ENCODE peak calls at places on chromosomes 16 and 17, in eight cellular contexts. One of them, this sample, is unnamed.

GRCh38 chr16:58411336-58411735 is 19.1 kb downstream of the GINS3 start:
- DNase-seq in cardiac muscle cell: no peak
- DNase-seq in transverse colon: no peak
- DNase-seq in body of pancreas: no peak
- DNase-seq in lung: no peak
- DNase-seq in IMR-90: no peak
- DNase-seq in testis: no peak
- DNase-seq in A549: no peak
- DNase-seq in this sample: no peak

GRCh38 chr16:24991349-24991748 is 23.8 kb downstream of the ARHGAP17 start:
- DNase-seq in IMR-90: no peak
- DNase-seq in transverse colon: no peak
- DNase-seq in testis: peak; percentile 33
- DNase-seq in cardiac muscle cell: no peak
- DNase-seq in body of pancreas: no peak
- DNase-seq in lung: no peak
- DNase-seq in A549: no peak
- DNase-seq in this sample: no peak

GRCh38 chr17:74519951-74520553 is 11.2 kb downstream of the CD300LB start:
- DNase-seq in IMR-90: no peak
- DNase-seq in testis: no peak
- DNase-seq in A549: no peak
- DNase-seq in lung: no peak
- DNase-seq in body of pancreas: peak; percentile 61
- DNase-seq in cardiac muscle cell: no peak
- DNase-seq in transverse colon: peak; percentile 16
- DNase-seq in this sample: peak; percentile 63

GRCh38 chr16:2210386-2211365 is at the start of gene BRICD5:
- DNase-seq in cardiac muscle cell: peak; percentile 57
- DNase-seq in lung: no peak
- DNase-seq in IMR-90: peak; percentile 19
- DNase-seq in testis: peak; percentile 77
- DNase-seq in transverse colon: no peak
- DNase-seq in A549: no peak
- DNase-seq in body of pancreas: no peak
- DNase-seq in this sample: no peak

GRCh38 chr16:68737046-68737729 is at the start of gene CDH1:
- DNase-seq in lung: peak; percentile 93
- DNase-seq in testis: peak; percentile 73
- DNase-seq in cardiac muscle cell: peak; percentile 44
- DNase-seq in A549: no peak
- DNase-seq in transverse colon: peak; percentile 95
- DNase-seq in body of pancreas: peak; percentile 97
- DNase-seq in IMR-90: no peak
- DNase-seq in this sample: peak; percentile 60

GRCh38 chr17:32927724-32928526 is at the start of gene TMEM98:
- DNase-seq in transverse colon: peak; percentile 54
- DNase-seq in body of pancreas: peak; percentile 37
- DNase-seq in A549: no peak
- DNase-seq in IMR-90: peak; percentile 12
- DNase-seq in lung: no peak
- DNase-seq in cardiac muscle cell: peak; percentile 75
- DNase-seq in testis: peak; percentile 43
- DNase-seq in this sample: peak; percentile 50

GRCh38 chr16:17483266-17483864 is 12.6 kb upstream of the XYLT1 start:
- DNase-seq in cardiac muscle cell: no peak
- DNase-seq in body of pancreas: no peak
- DNase-seq in lung: no peak
- DNase-seq in IMR-90: no peak
- DNase-seq in testis: no peak
- DNase-seq in transverse colon: no peak
- DNase-seq in A549: no peak
- DNase-seq in this sample: no peak

GRCh38 chr16:12455287-12455798 is 348.3 kb downstream of the CPPED1 start:
- DNase-seq in IMR-90: peak; percentile 55
- DNase-seq in lung: peak; percentile 46
- DNase-seq in cardiac muscle cell: peak; percentile 80
- DNase-seq in transverse colon: peak; percentile 59
- DNase-seq in testis: peak; percentile 75
- DNase-seq in body of pancreas: peak; percentile 50
- DNase-seq in A549: peak; percentile 62
- DNase-seq in this sample: peak; percentile 53

GRCh38 chr16:477758-478157 is 49.8 kb upstream of the CAPN15 start:
- DNase-seq in A549: no peak
- DNase-seq in testis: no peak
- DNase-seq in transverse colon: no peak
- DNase-seq in lung: no peak
- DNase-seq in IMR-90: no peak
- DNase-seq in body of pancreas: no peak
- DNase-seq in cardiac muscle cell: no peak
- DNase-seq in this sample: no peak

GRCh38 chr16:67104845-67105244 is 4.9 kb upstream of the PHAF1 start:
- DNase-seq in transverse colon: peak; percentile 68
- DNase-seq in IMR-90: no peak
- DNase-seq in testis: no peak
- DNase-seq in lung: no peak
- DNase-seq in A549: no peak
- DNase-seq in body of pancreas: peak; percentile 11
- DNase-seq in cardiac muscle cell: no peak
- DNase-seq in this sample: no peak

DNA sequence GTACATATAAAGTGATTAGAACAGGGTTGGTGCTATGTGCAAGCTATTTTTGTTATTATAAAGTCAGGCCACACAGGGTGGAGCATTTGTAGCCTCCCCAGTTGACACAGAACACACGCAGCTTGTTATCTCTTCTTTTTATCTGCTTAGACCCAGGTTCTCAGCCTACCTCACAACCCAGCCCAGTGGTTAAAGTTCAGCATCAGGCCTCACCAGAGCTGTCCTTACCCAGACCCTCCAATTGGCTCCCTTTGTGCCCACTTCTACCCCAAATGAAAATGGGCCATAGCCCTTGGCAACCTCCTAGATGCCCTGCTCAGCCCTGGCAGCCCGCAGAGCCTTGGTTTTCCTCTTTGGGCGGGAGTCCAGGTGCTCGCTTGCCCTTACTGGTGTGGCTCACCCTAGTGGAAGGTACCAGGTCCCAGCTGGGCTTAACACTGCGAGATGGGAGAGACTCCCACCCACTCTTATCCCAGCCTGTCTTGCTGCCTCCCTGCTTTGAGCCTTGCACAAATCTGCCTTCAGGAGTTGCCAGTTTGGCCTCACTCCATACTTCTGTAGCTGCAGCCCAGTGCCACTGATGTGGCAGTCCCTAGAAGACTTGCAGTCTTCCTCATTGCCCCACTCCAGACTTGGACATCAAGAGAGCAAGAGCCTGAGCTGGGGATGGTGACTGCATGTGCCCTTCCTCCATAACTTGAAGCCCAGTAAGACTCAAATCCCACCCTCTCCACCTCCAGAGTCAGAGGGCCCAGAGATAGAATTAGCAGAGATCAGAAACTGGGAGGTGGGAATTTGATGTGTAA is 1.2 kb upstream of the PIGS start:
- DNase-seq in transverse colon: no peak
- DNase-seq in body of pancreas: no peak
- DNase-seq in cardiac muscle cell: no peak
- DNase-seq in lung: no peak
- DNase-seq in testis: no peak
- DNase-seq in A549: no peak
- DNase-seq in IMR-90: no peak
- DNase-seq in this sample: no peak
- TF ChIP-seq CTCF in transverse colon: no peak
- TF ChIP-seq CTCF in body of pancreas: no peak
- TF ChIP-seq CTCF in cardiac muscle cell: no peak
- TF ChIP-seq CTCF in lung: no peak
- TF ChIP-seq CTCF in testis: no peak
- TF ChIP-seq CTCF in A549: no peak
- TF ChIP-seq CTCF in IMR-90: no peak
- TF ChIP-seq CTCF in this sample: no peak

DNA sequence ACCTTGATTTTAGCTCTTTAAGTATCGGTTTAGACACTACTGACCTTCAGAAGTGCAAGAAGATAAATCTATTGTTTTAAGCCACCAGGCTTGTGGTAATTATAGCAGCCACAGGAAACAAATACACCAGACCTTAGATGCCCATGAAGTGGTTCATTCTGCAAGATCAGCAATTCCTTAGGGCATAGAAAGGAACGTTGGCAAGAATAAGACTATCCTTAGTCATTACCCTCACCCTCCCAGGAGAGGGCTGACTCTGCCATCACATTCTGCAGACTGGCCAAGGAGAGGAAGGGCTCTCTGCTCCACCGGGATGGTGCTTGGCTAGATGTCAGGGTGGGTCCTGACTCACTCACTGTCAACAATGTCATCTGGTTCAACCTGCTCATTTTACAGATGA is 14.1 kb upstream of the NDEL1 start:
- DNase-seq in body of pancreas: no peak
- DNase-seq in transverse colon: no peak
- DNase-seq in testis: no peak
- DNase-seq in lung: no peak
- DNase-seq in A549: peak; percentile 27
- DNase-seq in IMR-90: no peak
- DNase-seq in cardiac muscle cell: no peak
- DNase-seq in this sample: no peak
- H3K4me3 ChIP-seq in body of pancreas: no peak overlapping the region
- H3K4me3 ChIP-seq in transverse colon: no peak overlapping the region
- H3K4me3 ChIP-seq in testis: no peak overlapping the region
- H3K4me3 ChIP-seq in lung: no peak overlapping the region
- H3K4me3 ChIP-seq in A549: no peak overlapping the region
- H3K4me3 ChIP-seq in IMR-90: no peak overlapping the region
- H3K4me3 ChIP-seq in cardiac muscle cell: no peak overlapping the region
- H3K4me3 ChIP-seq in this sample: no peak overlapping the region

GRCh38 chr16:88377961-88378360 is 4.8 kb upstream of the ZNF469 start:
- DNase-seq in cardiac muscle cell: no peak
- DNase-seq in testis: no peak
- DNase-seq in IMR-90: no peak
- DNase-seq in A549: no peak
- DNase-seq in lung: no peak
- DNase-seq in transverse colon: no peak
- DNase-seq in body of pancreas: no peak
- DNase-seq in this sample: no peak

GRCh38 chr16:88380099-88380498 is 2.7 kb upstream of the ZNF469 start:
- DNase-seq in transverse colon: no peak
- DNase-seq in lung: no peak
- DNase-seq in testis: no peak
- DNase-seq in cardiac muscle cell: no peak
- DNase-seq in body of pancreas: no peak
- DNase-seq in A549: no peak
- DNase-seq in IMR-90: no peak
- DNase-seq in this sample: no peak

GRCh38 chr16:88379694-88380040 is 3.1 kb upstream of the ZNF469 start:
- DNase-seq in body of pancreas: no peak
- DNase-seq in lung: no peak
- DNase-seq in testis: no peak
- DNase-seq in cardiac muscle cell: no peak
- DNase-seq in transverse colon: no peak
- DNase-seq in A549: no peak
- DNase-seq in IMR-90: no peak
- DNase-seq in this sample: peak; percentile 2

GRCh38 chr16:88378401-88378800 is 4.4 kb upstream of the ZNF469 start:
- DNase-seq in lung: no peak
- DNase-seq in body of pancreas: no peak
- DNase-seq in testis: no peak
- DNase-seq in IMR-90: no peak
- DNase-seq in transverse colon: no peak
- DNase-seq in A549: no peak
- DNase-seq in cardiac muscle cell: no peak
- DNase-seq in this sample: peak; percentile 7

DNA sequence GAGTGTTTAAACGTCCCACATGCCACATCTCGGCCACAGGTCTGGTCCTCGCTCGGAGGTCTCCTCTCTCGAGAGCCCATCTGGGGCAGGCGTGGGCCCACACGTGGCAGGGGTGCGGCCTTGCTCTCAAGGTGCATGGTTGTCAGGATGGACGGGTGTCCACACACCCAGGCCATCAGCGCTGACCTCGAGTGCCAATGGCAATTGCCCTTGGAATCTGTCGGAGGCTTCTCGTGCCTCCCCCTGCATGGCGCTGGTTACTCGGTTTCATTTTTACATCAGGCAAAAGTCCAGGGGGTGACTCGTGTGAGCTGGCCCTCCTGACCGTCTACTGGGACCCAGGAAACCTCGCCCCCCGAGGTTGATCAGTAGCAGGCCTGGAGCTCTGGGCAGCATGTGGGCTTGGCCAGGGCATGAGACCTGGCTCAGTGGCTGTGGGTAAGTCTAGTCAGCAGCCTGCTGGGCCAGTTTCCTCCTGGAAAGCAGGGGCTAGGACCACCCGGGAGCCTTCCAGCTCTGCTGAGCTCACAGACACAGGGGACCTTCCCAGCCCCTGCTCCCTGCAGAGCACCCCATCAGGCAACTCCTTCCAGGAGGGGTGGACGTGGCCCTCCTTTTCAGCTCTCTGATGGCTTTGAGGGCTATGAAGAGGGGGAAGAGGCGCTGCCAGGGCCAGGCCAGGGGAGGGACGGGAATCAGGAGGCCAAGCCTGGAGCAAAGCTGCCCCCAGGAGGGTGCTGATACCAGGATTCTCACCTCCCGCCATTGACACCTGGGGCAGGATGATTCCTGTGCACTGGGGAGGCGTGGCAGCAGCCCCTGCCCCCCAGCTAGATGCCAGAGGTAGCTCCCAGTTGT is 3.7 kb upstream of the ZNF469 start:
- DNase-seq in cardiac muscle cell: no peak
- DNase-seq in testis: no peak
- DNase-seq in body of pancreas: no peak
- DNase-seq in transverse colon: no peak
- DNase-seq in IMR-90: peak; percentile 35
- DNase-seq in A549: no peak
- DNase-seq in lung: no peak
- DNase-seq in this sample: no peak
- TF ChIP-seq CTCF in cardiac muscle cell: no peak
- TF ChIP-seq CTCF in testis: no peak
- TF ChIP-seq CTCF in body of pancreas: no peak
- TF ChIP-seq CTCF in transverse colon: no peak
- TF ChIP-seq CTCF in IMR-90: no peak
- TF ChIP-seq CTCF in A549: no peak
- TF ChIP-seq CTCF in lung: no peak
- TF ChIP-seq CTCF in this sample: no peak

GRCh38 chr17:8742828-8743227 is 1.8 kb downstream of the CCDC42 start:
- DNase-seq in body of pancreas: no peak
- DNase-seq in transverse colon: no peak
- DNase-seq in IMR-90: no peak
- DNase-seq in A549: no peak
- DNase-seq in cardiac muscle cell: no peak
- DNase-seq in testis: no peak
- DNase-seq in lung: peak; percentile 53
- DNase-seq in this sample: no peak

GRCh38 chr17:8744086-8744781 is 402 bp downstream of the CCDC42 start:
- DNase-seq in transverse colon: no peak
- DNase-seq in A549: no peak
- DNase-seq in IMR-90: no peak
- DNase-seq in cardiac muscle cell: no peak
- DNase-seq in body of pancreas: no peak
- DNase-seq in lung: no peak
- DNase-seq in testis: no peak
- DNase-seq in this sample: no peak

GRCh38 chr17:8747731-8748130 is 3.1 kb upstream of the CCDC42 start:
- DNase-seq in testis: no peak
- DNase-seq in IMR-90: no peak
- DNase-seq in transverse colon: no peak
- DNase-seq in body of pancreas: no peak
- DNase-seq in lung: no peak
- DNase-seq in A549: no peak
- DNase-seq in cardiac muscle cell: no peak
- DNase-seq in this sample: no peak

GRCh38 chr17:8745586-8746500 is 1.2 kb upstream of the CCDC42 start:
- DNase-seq in lung: peak; percentile 70
- DNase-seq in IMR-90: peak; percentile 29
- DNase-seq in body of pancreas: peak; percentile 51
- DNase-seq in testis: peak; percentile 81
- DNase-seq in transverse colon: peak; percentile 70
- DNase-seq in cardiac muscle cell: peak; percentile 78
- DNase-seq in A549: peak; percentile 68
- DNase-seq in this sample: peak; percentile 70

GRCh38 chr17:8746501-8747236 is 2.0 kb upstream of the CCDC42 start:
- DNase-seq in lung: no peak
- DNase-seq in transverse colon: no peak
- DNase-seq in IMR-90: peak; percentile 5
- DNase-seq in A549: no peak
- DNase-seq in testis: no peak
- DNase-seq in body of pancreas: no peak
- DNase-seq in cardiac muscle cell: no peak
- DNase-seq in this sample: no peak
- H3K4me3 ChIP-seq in lung: no peak overlapping the region
- H3K4me3 ChIP-seq in transverse colon: peak overlapping the region; percentile 63
- H3K4me3 ChIP-seq in IMR-90: peak overlapping the region; percentile 48
- H3K4me3 ChIP-seq in A549: peak overlapping the region; percentile 54
- H3K4me3 ChIP-seq in testis: peak overlapping the region; percentile 78
- H3K4me3 ChIP-seq in body of pancreas: no peak overlapping the region
- H3K4me3 ChIP-seq in cardiac muscle cell: peak overlapping the region; percentile 40
- H3K4me3 ChIP-seq in this sample: peak overlapping the region; percentile 65

This sample was measured in heart left ventricle.